ENCODE peak calls at places on chromosomes 7 and 10, in eight cellular contexts. K, X, N, J, D, C, T and Q are unnamed samples. For H3K4me1, the result is how much of the 10 kb centered on the place peaks cover.

GRCh38 chr10:123380491-123381085 is 226.4 kb downstream of the BUB3 start:
- DNase-seq in D (no peak), K (peak), J (no peak), T (no peak), N (no peak), C (peak), X (peak), Q (no peak)

GRCh38 chr7:90931996-90932912 is 332.0 kb upstream of the FZD1 start:
- DNase-seq in T (no peak), N (no peak), X (no peak), C (no peak), K (no peak), J (no peak), D (no peak), Q (no peak)

GRCh38 chr7:151539055-151539714 is 19.5 kb upstream of the RHEB start:
- DNase-seq in J (no peak), D (no peak), K (peak), N (no peak), X (no peak), T (no peak), C (peak), Q (no peak)

GRCh38 chr7:128121731-128122576 is 90.7 kb upstream of the LRRC4 start:
- DNase-seq in D (peak), X (no peak), J (no peak), N (no peak), T (no peak), K (no peak), C (peak), Q (no peak)

GRCh38 chr10:33160151-33160550 is 174.3 kb downstream of the NRP1 start:
- DNase-seq in C (peak), T (no peak), X (no peak), D (no peak), N (peak), J (no peak), K (no peak), Q (no peak)

GRCh38 chr10:46283945-46284285 is 2.9 kb upstream of the ANTXRL start:
- DNase-seq in N (no peak), C (no peak), J (no peak), X (no peak), K (no peak), D (no peak), T (no peak), Q (no peak)

GRCh38 chr10:46282460-46283216 is 4.2 kb upstream of the ANTXRL start:
- DNase-seq in X (peak), C (peak), N (peak), K (peak), D (peak), T (no peak), J (peak), Q (peak)

GRCh38 chr7:71900556-71900955 is 511.6 kb downstream of the CALN1 start:
- DNase-seq in D (no peak), T (no peak), J (no peak), K (no peak), N (no peak), X (no peak), C (peak), Q (no peak)

GRCh38 chr7:112204776-112205347 is 1.3 kb downstream of the DOCK4 start:
- DNase-seq in T (no peak), C (no peak), D (no peak), N (no peak), X (no peak), K (no peak), J (no peak), Q (no peak)

GRCh38 chr10:85222300-85222699 is 893.9 kb downstream of the CCSER2 start:
- DNase-seq in J (no peak), C (no peak), X (no peak), N (no peak), T (no peak), D (no peak), K (no peak), Q (no peak)

GRCh38 chr10:97358781-97359180 is 24.3 kb upstream of the FRAT2 start:
- DNase-seq in D (no peak), J (no peak), K (no peak), T (no peak), C (no peak), X (no peak), N (no peak), Q (no peak)

GRCh38 chr10:77393821-77394501 is 243.6 kb downstream of the KCNMA1 start:
- DNase-seq in N (no peak), D (no peak), C (no peak), J (no peak), X (no peak), K (no peak), T (no peak), Q (no peak)

GRCh38 chr10:125407000-125407502 is 246.7 kb upstream of the CTBP2 start:
- DNase-seq in T (peak), N (peak), K (no peak), X (no peak), D (no peak), J (peak), C (no peak), Q (no peak)

GRCh38 chr7:150954986-150955518 is 23.1 kb downstream of the KCNH2 start:
- DNase-seq in T (no peak), J (no peak), K (no peak), X (no peak), C (peak), D (no peak), N (no peak), Q (no peak)

GRCh38 chr10:110498982-110499795 is 1.5 kb downstream of the DUSP5 start:
- DNase-seq in K (no peak), N (peak), C (peak), T (no peak), D (no peak), J (peak), X (peak), Q (no peak)

GRCh38 chr7:36440880-36441279 is 51.2 kb downstream of the ANLN start:
- DNase-seq in X (peak), J (no peak), C (peak), T (no peak), N (no peak), K (peak), D (no peak), Q (no peak)

GRCh38 chr7:75804705-75805104 is 8.9 kb downstream of the CCL24 start:
- DNase-seq in C (no peak), D (no peak), J (no peak), T (no peak), N (no peak), X (no peak), K (no peak), Q (no peak)

GRCh38 chr10:15775513-15775912 is 55.8 kb upstream of the ITGA8 start:
- DNase-seq in X (no peak), J (no peak), N (no peak), T (peak), D (no peak), K (no peak), C (no peak), Q (no peak)

GRCh38 chr7:75995052-75995471 is 667 bp upstream of the TMEM120A start:
- DNase-seq in D (no peak), T (no peak), J (no peak), X (no peak), K (peak), C (no peak), N (no peak), Q (no peak)

GRCh38 chr7:22476822-22477221 is 23.2 kb downstream of the STEAP1B start:
- DNase-seq in K (no peak), D (no peak), T (no peak), J (no peak), N (no peak), X (no peak), C (no peak), Q (no peak)

GRCh38 chr10:28661035-28661434 is 16.3 kb upstream of the BAMBI start:
- DNase-seq in K (no peak), X (no peak), T (peak), J (no peak), C (no peak), D (no peak), N (no peak), Q (no peak)

GRCh38 chr7:84914598-84914997 is 272.3 kb downstream of the SEMA3D start:
- DNase-seq in C (peak), N (no peak), T (no peak), J (no peak), K (no peak), X (peak), D (no peak), Q (no peak)

GRCh38 chr10:116817178-116817577 is 32.1 kb upstream of the ENO4 start:
- DNase-seq in X (no peak), D (no peak), N (no peak), K (no peak), C (no peak), J (no peak), T (no peak), Q (no peak)

GRCh38 chr7:33215992-33216391 is 86.6 kb downstream of the BBS9 start:
- DNase-seq in N (no peak), J (no peak), K (no peak), T (no peak), X (peak), C (no peak), D (no peak), Q (no peak)

GRCh38 chr10:113094114-113094486 is 144.1 kb downstream of the TCF7L2 start:
- DNase-seq in X (no peak), J (no peak), D (no peak), C (no peak), T (no peak), K (no peak), N (no peak), Q (no peak)

GRCh38 chr10:30219977-30220751 is 128.9 kb downstream of the MTPAP start:
- DNase-seq in T (peak), N (no peak), K (no peak), C (no peak), X (peak), J (no peak), D (peak), Q (no peak)

GRCh38 chr7:495761-496321 is 23.8 kb downstream of the PDGFA start:
- DNase-seq in K (no peak), C (no peak), X (no peak), N (peak), D (no peak), T (no peak), J (no peak), Q (no peak)

GRCh38 chr7:496528-497295 is 22.9 kb downstream of the PDGFA start:
- DNase-seq in N (peak), K (no peak), D (no peak), T (peak), J (no peak), X (no peak), C (peak), Q (no peak)

GRCh38 chr7:497946-498655 is 21.5 kb downstream of the PDGFA start:
- DNase-seq in K (no peak), N (no peak), X (no peak), T (no peak), D (no peak), C (peak), J (no peak), Q (no peak)

GRCh38 chr7:498678-499641 is 20.7 kb downstream of the PDGFA start:
- DNase-seq in D (no peak), X (no peak), K (no peak), J (peak), N (peak), T (no peak), C (no peak), Q (no peak)

GRCh38 chr7:497346-497745 is 22.3 kb downstream of the PDGFA start:
- DNase-seq in D (no peak), K (no peak), C (peak), X (no peak), T (no peak), N (peak), J (no peak), Q (no peak)
- H3K27ac ChIP-seq in D (no peak), K (no peak), C (no peak), X (no peak), T (no peak), N (no peak), J (no peak), Q (no peak)

DNA sequence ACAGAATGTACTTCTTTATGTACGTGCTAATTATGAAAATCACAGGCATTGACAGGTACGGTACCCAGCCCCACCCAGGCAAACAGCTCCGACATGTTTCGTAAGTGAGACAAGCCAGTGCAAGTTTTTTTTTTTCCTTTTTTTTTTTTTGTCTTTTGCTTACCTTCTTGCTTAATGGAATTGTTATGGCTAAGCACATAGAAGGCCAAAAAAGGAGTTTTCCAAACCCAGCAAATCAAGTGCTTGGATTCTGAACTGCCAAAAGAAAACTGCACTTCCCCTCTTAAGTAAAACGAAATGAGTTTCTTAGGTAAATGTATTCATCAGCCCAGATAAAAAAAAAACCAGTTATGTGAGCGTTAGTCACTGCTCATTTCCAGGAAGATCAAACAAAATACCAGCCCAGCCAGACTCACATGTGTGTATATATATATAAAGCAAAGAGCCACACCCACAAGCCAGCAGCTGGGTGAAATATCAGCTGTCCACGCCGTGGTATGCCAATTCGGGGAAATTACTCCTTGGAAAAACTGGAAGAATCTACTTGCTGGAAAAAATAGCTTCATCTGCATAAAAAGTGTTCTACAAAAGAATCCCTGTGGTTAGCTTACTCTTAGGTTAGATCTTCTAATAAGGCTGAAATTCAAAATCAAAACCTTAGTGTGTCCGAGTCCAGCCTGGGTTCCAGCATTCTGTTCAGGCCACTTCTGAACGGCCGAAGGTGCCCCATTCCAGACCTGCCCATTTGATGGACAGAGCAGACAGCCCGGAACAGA is 8.0 kb downstream of the KLF6 start:
- DNase-seq in K (no peak), N (peak), D (no peak), T (no peak), C (no peak), X (peak), J (peak), Q (no peak)
- H3K4me1 ChIP-seq in K (under half), N (half or more), D (under half), T (under half), C (under half), X (under half), J (half or more), Q (under half)

DNA sequence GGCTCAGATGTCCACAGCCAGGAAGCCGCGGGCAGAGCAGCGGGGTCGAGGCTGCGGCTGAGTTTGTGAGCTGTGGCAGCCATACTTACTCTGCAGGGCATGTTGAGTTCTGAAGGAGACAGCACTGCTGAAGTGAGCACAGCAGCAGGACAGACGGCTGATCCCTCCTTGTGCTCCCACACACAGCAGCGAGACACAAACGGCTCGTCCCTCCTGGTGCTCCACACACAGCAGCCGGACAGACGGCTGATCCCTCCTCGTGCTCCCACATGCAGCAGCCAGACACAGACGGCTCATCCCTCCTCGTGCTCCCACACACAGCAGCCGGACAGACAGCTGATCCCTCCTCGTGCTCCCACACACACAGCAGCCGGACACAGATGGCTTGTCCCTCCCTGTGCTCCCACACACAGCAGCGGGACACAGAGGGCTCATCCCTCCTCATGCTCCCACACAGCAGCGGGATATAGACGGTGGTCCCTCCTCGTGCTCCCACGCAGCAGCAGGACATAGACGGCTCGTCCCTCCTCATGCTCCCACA is 305.1 kb downstream of the PTPRN2 start:
- DNase-seq in K (no peak), T (no peak), J (peak), X (no peak), N (no peak), C (no peak), D (no peak), Q (no peak)
- H3K27ac ChIP-seq in K (no peak), T (no peak), J (no peak), X (no peak), N (no peak), C (no peak), D (no peak), Q (no peak)

GRCh38 chr10:1559311-1559710 is 178.0 kb downstream of the ADARB2 start:
- DNase-seq in C (no peak), D (no peak), N (no peak), J (no peak), T (no peak), X (no peak), K (no peak), Q (no peak)

GRCh38 chr10:1553951-1554350 is 183.4 kb downstream of the ADARB2 start:
- DNase-seq in D (no peak), T (no peak), J (no peak), N (no peak), K (no peak), C (no peak), X (no peak), Q (no peak)

GRCh38 chr10:1557081-1557480 is 180.2 kb downstream of the ADARB2 start:
- DNase-seq in K (no peak), T (no peak), D (no peak), C (no peak), X (no peak), N (no peak), J (no peak), Q (no peak)

GRCh38 chr10:1559731-1560130 is 177.6 kb downstream of the ADARB2 start:
- DNase-seq in C (no peak), D (no peak), N (no peak), J (no peak), X (no peak), K (no peak), T (no peak), Q (no peak)

GRCh38 chr10:1556496-1556895 is 180.8 kb downstream of the ADARB2 start:
- DNase-seq in X (no peak), J (no peak), T (no peak), C (no peak), N (no peak), K (no peak), D (no peak), Q (no peak)
- H3K4me1 ChIP-seq in X (under half), J (under half), T (under half), C (under half), N (under half), K (under half), D (under half), Q (under half)

GRCh38 chr7:116211006-116211912 is 920 bp downstream of the TES start:
- DNase-seq in C (peak), K (peak), N (peak), J (peak), T (peak), X (peak), D (peak), Q (no peak)
- H3K27ac ChIP-seq in C (peak), K (peak), N (peak), J (peak), T (peak), X (peak), D (peak), Q (no peak)